ENCODE peak calls at places on chromosomes 16 and 17, in four cellular contexts. Y is GM23248; V is Jurkat, Clone E6-1; E is GM18507. J is an unnamed sample.

GRCh38 chr16:5062051-5062450 is 3.7 kb downstream of the C16orf89 start:
- DNase-seq in Y (no peak), V (no peak), E (peak), J (no peak)

GRCh38 chr17:46727572-46728348 is 90.7 kb downstream of the WNT3 start:
- DNase-seq in Y (peak), E (no peak), V (no peak), J (no peak)

GRCh38 chr17:49439673-49440571 is 25.2 kb upstream of the PHB1 start:
- DNase-seq in Y (peak), E (no peak), V (no peak), J (no peak)

GRCh38 chr16:10583269-10583668 is 2.9 kb upstream of the EMP2 start:
- DNase-seq in E (no peak), V (no peak), Y (no peak), J (no peak)

GRCh38 chr16:96935-97381 is 18.9 kb downstream of the MPG start:
- DNase-seq in Y (peak), E (peak), V (peak), J (peak)

GRCh38 chr17:29615492-29616299 is 7.0 kb downstream of the CORO6 start:
- DNase-seq in E (peak), V (peak), Y (peak), J (peak)

GRCh38 chr17:35094902-35095301 is 24.8 kb downstream of the RAD51D start:
- DNase-seq in Y (peak), V (no peak), E (no peak), J (no peak)

GRCh38 chr16:86635926-86636325 is 57.6 kb downstream of the FOXL1 start:
- DNase-seq in E (no peak), Y (no peak), V (no peak), J (no peak)

GRCh38 chr17:29807520-29808361 is 122.3 kb downstream of the SSH2 start:
- DNase-seq in Y (peak), E (peak), V (peak), J (peak)

GRCh38 chr16:28187595-28188004 is 24.2 kb downstream of the XPO6 start:
- DNase-seq in E (no peak), V (no peak), Y (no peak), J (no peak)

GRCh38 chr16:5607169-5607568 is 509.6 kb upstream of the EEF2KMT start:
- DNase-seq in Y (no peak), E (no peak), V (no peak), J (no peak)

GRCh38 chr17:43556292-43556691 is 10.2 kb upstream of the ETV4 start:
- DNase-seq in V (no peak), E (no peak), Y (peak), J (no peak)

GRCh38 chr17:36004604-36005003 is 3.3 kb upstream of the CCL15 start:
- DNase-seq in Y (no peak), E (no peak), V (no peak), J (no peak)

GRCh38 chr17:77725851-77726250 is 232.7 kb upstream of the TNRC6C start:
- DNase-seq in E (no peak), V (no peak), Y (no peak), J (no peak)

GRCh38 chr16:7246578-7246977 is 86.1 kb upstream of the RBFOX1 start:
- DNase-seq in E (no peak), Y (peak), V (peak), J (no peak)

GRCh38 chr17:2025622-2026309 is 632 bp upstream of the RTN4RL1 start:
- DNase-seq in Y (peak), E (no peak), V (no peak), J (peak)

GRCh38 chr17:64739316-64740058 is 77.4 kb upstream of the SMURF2 start:
- DNase-seq in E (no peak), Y (peak), V (no peak), J (no peak)

GRCh38 chr17:2758870-2759269 is 9.4 kb upstream of the CCDC92B start:
- DNase-seq in Y (no peak), V (no peak), E (no peak), J (no peak)

GRCh38 chr17:7846063-7846735 is 8.7 kb upstream of the TMEM88 start:
- DNase-seq in Y (peak), V (no peak), E (no peak), J (no peak)

GRCh38 chr17:1590031-1590746 is 27.6 kb upstream of the PITPNA start:
- DNase-seq in Y (peak), E (no peak), V (no peak), J (no peak)

J was measured in head of caudate nucleus.